ENCODE peak calls at places on chromosomes 2 and 18, in ten cellular contexts. K, W, M, Q, P, J, R, T, F and X are unnamed samples.

GRCh38 chr2:76478636-76479035 is 767.9 kb upstream of the GCFC2 start:
- DNase-seq in K (no peak), W (no peak), M (no peak), Q (no peak), P (no peak), J (no peak), R (no peak), T (no peak), F (no peak), X (no peak)

GRCh38 chr2:25294573-25295462 is 46.9 kb downstream of the DNMT3A start:
- DNase-seq in K (no peak), W (peak), M (peak), Q (peak), P (peak), J (peak), R (peak), T (no peak), F (peak), X (peak)

GRCh38 chr2:64989982-64990614 is 899 bp downstream of the SLC1A4 start:
- DNase-seq in K (no peak), W (no peak), M (peak), Q (no peak), P (peak), J (peak), R (peak), T (no peak), F (no peak), X (peak)

GRCh38 chr2:21710496-21710895 is 586.7 kb downstream of the TDRD15 start:
- DNase-seq in K (no peak), W (no peak), M (no peak), Q (no peak), P (no peak), J (no peak), R (no peak), T (no peak), F (no peak), X (no peak)

GRCh38 chr18:3305354-3305762 is 43.4 kb downstream of the MYL12B start:
- DNase-seq in K (peak), W (peak), M (no peak), Q (no peak), P (no peak), J (no peak), R (no peak), T (no peak), F (no peak), X (no peak)

GRCh38 chr2:62071126-62071598 is 124.8 kb upstream of the B3GNT2 start:
- DNase-seq in K (no peak), W (no peak), M (no peak), Q (no peak), P (no peak), J (no peak), R (no peak), T (no peak), F (no peak), X (no peak)

GRCh38 chr18:40012931-40013609 is 1942.0 kb upstream of the PIK3C3 start:
- DNase-seq in K (no peak), W (no peak), M (no peak), Q (no peak), P (no peak), J (no peak), R (no peak), T (no peak), F (no peak), X (no peak)

GRCh38 chr2:130241041-130241707 is 42.9 kb upstream of the TUBA3E start:
- DNase-seq in K (peak), W (peak), M (no peak), Q (no peak), P (no peak), J (no peak), R (no peak), T (peak), F (no peak), X (no peak)

GRCh38 chr2:240401781-240402551 is 33.5 kb upstream of the GPC1 start:
- DNase-seq in K (no peak), W (no peak), M (no peak), Q (peak), P (no peak), J (no peak), R (no peak), T (no peak), F (no peak), X (no peak)

GRCh38 chr18:55588876-55589595 is 1.0 kb upstream of the TCF4 start:
- DNase-seq in K (no peak), W (peak), M (no peak), Q (no peak), P (no peak), J (peak), R (no peak), T (no peak), F (no peak), X (no peak)

GRCh38 chr2:68709421-68709911 is 25.1 kb upstream of the ARHGAP25 start:
- DNase-seq in K (no peak), W (peak), M (no peak), Q (no peak), P (peak), J (peak), R (no peak), T (peak), F (no peak), X (no peak)

GRCh38 chr18:48992133-48992532 is 41.4 kb upstream of the SMAD7 start:
- DNase-seq in K (no peak), W (no peak), M (no peak), Q (no peak), P (no peak), J (no peak), R (no peak), T (no peak), F (no peak), X (no peak)

GRCh38 chr2:144233226-144234114 is 286.4 kb downstream of the ZEB2 start:
- DNase-seq in K (no peak), W (no peak), M (no peak), Q (no peak), P (no peak), J (no peak), R (no peak), T (no peak), F (no peak), X (no peak)

GRCh38 chr2:119240311-119241204 is 16.9 kb downstream of the STEAP3 start:
- DNase-seq in K (no peak), W (peak), M (peak), Q (peak), P (peak), J (no peak), R (peak), T (peak), F (no peak), X (no peak)

GRCh38 chr2:9558948-9559381 is 3.3 kb upstream of the ADAM17 start:
- DNase-seq in K (peak), W (peak), M (no peak), Q (no peak), P (no peak), J (no peak), R (no peak), T (no peak), F (no peak), X (no peak)

GRCh38 chr18:63472380-63472779 is 4.4 kb upstream of the SERPINB5 start:
- DNase-seq in K (no peak), W (no peak), M (no peak), Q (no peak), P (no peak), J (no peak), R (no peak), T (peak), F (no peak), X (no peak)

GRCh38 chr2:228407821-228408220 is 226.3 kb upstream of the SPHKAP start:
- DNase-seq in K (no peak), W (no peak), M (no peak), Q (no peak), P (no peak), J (no peak), R (no peak), T (no peak), F (no peak), X (no peak)

GRCh38 chr2:241616168-241617125 is 20.5 kb downstream of the THAP4 start:
- DNase-seq in K (no peak), W (no peak), M (no peak), Q (no peak), P (no peak), J (no peak), R (no peak), T (no peak), F (no peak), X (no peak)

GRCh38 chr2:159497256-159497655 is 119.1 kb downstream of the BAZ2B start:
- DNase-seq in K (peak), W (peak), M (no peak), Q (peak), P (peak), J (no peak), R (peak), T (peak), F (no peak), X (no peak)

GRCh38 chr2:23411752-23412431 is 26.9 kb downstream of the KLHL29 start:
- DNase-seq in K (peak), W (peak), M (no peak), Q (no peak), P (no peak), J (no peak), R (no peak), T (no peak), F (no peak), X (no peak)

GRCh38 chr2:166140922-166141321 is 13.1 kb upstream of the SCN1A start:
- DNase-seq in K (no peak), W (no peak), M (no peak), Q (no peak), P (no peak), J (no peak), R (no peak), T (no peak), F (no peak), X (no peak)

GRCh38 chr2:234027646-234028045 is 22.9 kb upstream of the SPP2 start:
- DNase-seq in K (no peak), W (no peak), M (no peak), Q (no peak), P (no peak), J (no peak), R (no peak), T (no peak), F (no peak), X (no peak)

GRCh38 chr18:54149078-54149697 is 75.3 kb downstream of the MBD2 start:
- DNase-seq in K (peak), W (peak), M (no peak), Q (peak), P (no peak), J (no peak), R (no peak), T (peak), F (no peak), X (no peak)

GRCh38 chr2:28436525-28437051 is 43.9 kb downstream of the FOSL2 start:
- DNase-seq in K (peak), W (no peak), M (no peak), Q (no peak), P (no peak), J (no peak), R (no peak), T (no peak), F (no peak), X (no peak)

GRCh38 chr18:12599543-12599942 is 58.4 kb downstream of the SPIRE1 start:
- DNase-seq in K (peak), W (no peak), M (no peak), Q (no peak), P (no peak), J (no peak), R (no peak), T (no peak), F (no peak), X (no peak)

GRCh38 chr2:205003288-205003687 is 458.0 kb downstream of the PARD3B start:
- DNase-seq in K (no peak), W (no peak), M (no peak), Q (no peak), P (no peak), J (no peak), R (no peak), T (no peak), F (no peak), X (no peak)

GRCh38 chr2:18357537-18357936 is 202.9 kb downstream of the RDH14 start:
- DNase-seq in K (no peak), W (no peak), M (no peak), Q (no peak), P (no peak), J (no peak), R (no peak), T (no peak), F (no peak), X (no peak)

DNA sequence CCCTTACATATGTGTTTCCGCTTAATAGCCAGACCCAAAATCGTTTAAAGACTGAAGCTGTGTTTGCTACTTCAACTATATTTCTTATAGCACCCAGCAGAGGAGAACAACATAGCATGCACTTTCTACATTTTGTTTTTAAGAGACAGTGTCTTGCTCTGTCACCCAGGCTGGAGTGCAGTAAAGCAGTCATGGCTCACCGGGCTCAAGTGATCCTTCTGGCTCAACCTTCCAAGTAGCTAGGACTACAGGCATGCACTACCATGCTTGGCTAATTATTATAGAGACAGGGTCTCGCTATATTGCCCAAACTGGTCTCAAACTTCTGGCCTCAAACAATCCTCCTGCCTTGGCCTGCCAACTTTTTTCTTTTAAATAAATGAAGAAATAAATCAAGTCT is 142.1 kb downstream of the THADA start:
- DNase-seq in K (no peak), W (no peak), M (no peak), Q (no peak), P (no peak), J (no peak), R (no peak), T (no peak), F (no peak), X (no peak)
- H3K27ac ChIP-seq in K (no peak), W (no peak), M (no peak), Q (no peak), P (no peak), J (no peak), R (no peak), T (no peak), F (no peak), X (no peak)

DNA sequence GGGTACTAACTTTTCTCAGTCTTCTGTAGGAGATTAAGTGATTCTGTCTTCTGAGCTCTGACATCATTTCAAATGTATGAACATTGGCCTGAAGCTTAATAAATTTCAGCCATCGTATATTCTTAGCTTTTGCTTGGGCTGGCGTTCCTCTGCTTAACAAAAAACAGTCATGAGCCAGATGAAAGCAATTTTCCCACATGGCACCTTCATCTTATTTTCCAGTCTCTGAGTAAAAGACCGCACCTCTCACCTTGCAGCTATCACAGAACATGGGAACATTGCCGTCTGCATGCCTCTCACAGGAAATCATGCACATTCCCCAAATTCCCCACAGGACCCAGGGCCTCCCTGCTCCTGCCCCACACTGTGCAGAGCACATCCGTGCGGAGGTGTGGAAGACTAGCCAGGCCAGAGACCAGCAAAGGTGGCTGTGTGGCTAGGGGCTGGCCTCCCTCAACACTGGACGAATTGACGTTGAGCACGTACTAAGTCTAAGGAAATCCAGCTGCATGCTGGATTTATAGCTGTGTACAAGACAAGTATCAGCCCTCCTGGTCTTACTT is 531.8 kb upstream of the ID2 start:
- DNase-seq in K (no peak), W (peak), M (no peak), Q (no peak), P (no peak), J (no peak), R (no peak), T (no peak), F (no peak), X (no peak)
- H3K4me3 ChIP-seq in K (no peak), W (no peak), M (no peak), Q (no peak), P (no peak), J (no peak), R (no peak), T (no peak), F (no peak), X (no peak)

DNA sequence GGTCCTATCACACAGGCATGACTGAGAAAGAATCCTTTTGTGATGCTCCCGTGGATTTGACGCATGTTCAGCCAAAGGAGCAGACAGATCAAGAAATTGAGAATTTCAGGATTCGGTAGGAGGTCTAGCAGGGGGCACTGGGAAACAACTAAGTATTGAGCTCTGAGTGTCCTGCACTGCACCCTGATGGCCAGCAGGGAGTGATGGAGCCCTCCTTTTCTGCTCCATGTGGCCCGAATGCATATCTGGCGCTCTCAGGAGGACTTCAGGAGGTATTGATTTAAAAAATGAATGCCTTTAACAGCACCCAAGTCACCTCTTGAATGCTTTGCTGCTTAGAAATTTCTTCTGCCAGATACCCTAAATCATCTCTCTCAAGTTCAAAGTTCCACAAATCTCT is 58.0 kb downstream of the ZNF519 start:
- DNase-seq in K (no peak), W (no peak), M (no peak), Q (no peak), P (no peak), J (peak), R (no peak), T (no peak), F (no peak), X (no peak)
- TF ChIP-seq CTCF in K (no peak), W (peak), M (no peak), Q (no peak), P (no peak), J (peak), R (no peak), T (no peak), F (no peak), X (no peak)

DNA sequence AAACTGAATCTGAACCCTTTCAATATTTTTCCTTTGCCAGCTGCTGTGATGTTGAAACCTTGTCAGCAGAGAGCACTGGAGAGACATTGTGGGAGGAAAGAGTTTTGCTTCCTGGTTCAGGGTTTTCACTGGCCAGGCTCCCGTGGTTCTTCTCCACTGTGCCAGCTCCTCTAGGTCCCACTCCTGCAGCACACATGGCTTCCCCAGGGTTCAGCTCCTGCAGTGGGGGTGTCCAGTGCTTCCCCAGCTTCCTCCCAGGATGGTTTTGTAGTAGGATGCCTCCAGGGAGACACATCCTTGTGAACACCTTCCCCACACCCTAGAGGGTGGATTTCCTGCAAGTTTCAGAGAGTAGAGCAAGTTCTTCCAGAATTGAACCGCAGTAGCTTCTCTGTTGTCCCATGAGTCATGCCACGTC is 24.0 kb upstream of the SULT1C3 start:
- DNase-seq in K (no peak), W (peak), M (no peak), Q (no peak), P (no peak), J (no peak), R (no peak), T (peak), F (no peak), X (no peak)
- H3K27ac ChIP-seq in K (no peak), W (no peak), M (no peak), Q (no peak), P (no peak), J (no peak), R (no peak), T (peak), F (no peak), X (no peak)

GRCh38 chr2:85066874-85067351 is 66.3 kb upstream of the TCF7L1 start:
- DNase-seq in K (no peak), W (peak), M (peak), Q (peak), P (peak), J (peak), R (peak), T (peak), F (no peak), X (peak)
- H3K4me3 ChIP-seq in K (no peak), W (peak), M (no peak), Q (peak), P (peak), J (no peak), R (peak), T (peak), F (no peak), X (no peak)

DNA sequence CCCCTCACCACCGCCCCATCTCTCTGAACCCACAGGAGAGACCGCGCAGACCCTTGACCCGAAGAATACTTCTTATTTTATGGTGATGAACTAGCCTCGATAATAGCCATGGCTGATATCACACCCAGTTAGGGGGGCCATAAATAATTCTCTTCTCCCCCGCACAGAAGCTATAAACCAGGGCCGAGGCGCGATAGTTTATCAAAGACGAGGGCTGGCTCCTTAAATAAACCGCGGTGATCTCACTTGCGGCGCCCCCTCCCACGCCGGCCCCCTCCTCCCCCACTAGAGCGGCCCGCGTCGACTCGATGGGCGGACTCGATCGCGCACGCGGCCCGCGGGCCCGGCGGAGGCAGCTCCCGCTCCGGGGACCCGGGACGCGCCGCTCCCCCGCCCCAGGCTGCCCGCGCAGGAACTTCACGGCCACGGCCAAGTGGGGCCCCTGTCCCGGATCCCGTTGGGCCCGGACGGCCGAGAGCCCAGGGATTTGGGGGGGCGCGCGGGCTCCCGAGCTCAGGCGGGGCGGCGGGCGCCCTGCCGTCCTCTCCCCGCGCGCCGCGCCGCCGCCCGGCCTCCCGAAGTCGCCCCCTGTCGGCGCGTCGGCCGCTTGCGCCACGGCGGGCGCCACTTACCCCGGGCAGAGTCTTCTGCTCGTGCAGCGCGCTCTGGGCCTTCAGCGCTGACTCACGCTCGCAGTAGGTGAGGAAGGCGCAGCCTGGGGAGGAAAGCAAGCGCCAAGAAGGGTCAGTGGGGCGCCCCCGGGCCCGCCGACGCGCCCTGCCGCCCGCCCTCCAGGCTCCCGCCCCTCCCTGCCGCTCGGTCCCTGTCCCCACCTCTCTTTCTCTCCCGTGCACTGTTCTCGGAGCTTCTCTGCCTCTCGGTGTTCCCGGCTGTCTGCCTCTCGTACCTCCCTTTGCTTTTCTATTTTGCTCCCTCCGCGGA is 80.4 kb downstream of the CELF4 start:
- DNase-seq in K (peak), W (peak), M (peak), Q (peak), P (no peak), J (no peak), R (no peak), T (peak), F (no peak), X (no peak)
- TF ChIP-seq CTCF in K (no peak), W (peak), M (peak), Q (peak), P (no peak), J (no peak), R (peak), T (peak), F (no peak), X (no peak)

DNA sequence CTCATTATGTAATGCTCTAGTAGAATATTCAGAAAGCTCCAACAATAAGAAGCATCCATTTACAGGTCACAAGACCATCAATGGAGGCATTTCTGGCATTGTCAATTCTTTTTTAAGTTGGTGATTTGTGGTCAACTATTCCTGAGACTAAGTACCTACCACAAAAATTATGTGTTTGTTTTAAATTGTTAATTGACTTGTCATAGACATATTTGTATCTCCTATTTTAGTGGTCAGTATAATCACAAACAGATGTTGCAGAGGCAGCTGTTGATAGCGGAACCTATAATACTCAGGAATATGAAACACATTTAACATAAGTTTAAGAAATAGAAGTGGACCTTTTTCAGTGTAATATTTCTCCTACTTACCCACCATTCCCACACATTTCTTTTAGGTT is 430.1 kb downstream of the CCDC85A start:
- DNase-seq in K (no peak), W (no peak), M (no peak), Q (no peak), P (no peak), J (no peak), R (no peak), T (no peak), F (no peak), X (no peak)
- H3K27ac ChIP-seq in K (no peak), W (no peak), M (no peak), Q (no peak), P (no peak), J (no peak), R (no peak), T (no peak), F (no peak), X (no peak)